ENCODE peak calls at places on chromosomes 3 and 15, in four cellular contexts. C is stomach, D is mesendoderm, W is heart right ventricle. R is an unnamed sample.

GRCh38 chr15:35078221-35078915 is 6.7 kb downstream of the NANOGP8 start:
- DNase-seq in W (no peak), C (peak; percentile 31), D (peak; percentile 73), R (no peak)

GRCh38 chr15:83340087-83340486 is 55.6 kb upstream of the BNC1 start:
- DNase-seq in C (no peak), D (no peak), W (no peak), R (no peak)

GRCh38 chr3:120198305-120198878 is 86.6 kb downstream of the GPR156 start:
- DNase-seq in C (no peak), W (no peak), D (peak; percentile 26), R (no peak)

GRCh38 chr3:25580534-25580933 is 84.2 kb downstream of the TOP2B start:
- DNase-seq in D (no peak), W (no peak), C (no peak), R (no peak)

GRCh38 chr3:198028718-198029117 is 68.7 kb downstream of the LMLN start:
- DNase-seq in C (no peak), W (no peak), D (no peak), R (no peak)

GRCh38 chr3:138396752-138397410 is 37.5 kb upstream of the ESYT3 start:
- DNase-seq in D (peak; percentile 10), C (no peak), W (no peak), R (no peak)

GRCh38 chr3:183151716-183152385 is 10.7 kb downstream of the LAMP3 start:
- DNase-seq in D (no peak), C (no peak), W (no peak), R (no peak)

GRCh38 chr3:1082024-1082633 is 10.7 kb upstream of the CNTN6 start:
- DNase-seq in D (peak; percentile 82), C (peak; percentile 28), W (no peak), R (no peak)

GRCh38 chr15:56249080-56249479 is 5.4 kb upstream of the RFX7 start:
- DNase-seq in W (no peak), D (peak; percentile 87), C (no peak), R (no peak)

GRCh38 chr15:96285306-96285705 is 45.2 kb upstream of the NR2F2 start:
- DNase-seq in C (no peak), D (peak; percentile 23), W (no peak), R (no peak)

GRCh38 chr15:59313703-59314332 is 58.9 kb downstream of the MYO1E start:
- DNase-seq in C (peak; percentile 94), D (no peak), W (peak; percentile 63), R (no peak)

GRCh38 chr3:126982125-126982521 is 792 bp upstream of the PLXNA1 start:
- DNase-seq in D (peak; percentile 53), C (no peak), W (no peak), R (no peak)

GRCh38 chr15:37245358-37245757 is 145.0 kb upstream of the MEIS2 start:
- DNase-seq in W (no peak), D (no peak), C (no peak), R (no peak)

GRCh38 chr3:126152931-126153694 is 27.3 kb downstream of the ALDH1L1 start:
- DNase-seq in D (no peak), C (no peak), W (no peak), R (peak; percentile 44)

GRCh38 chr3:175255698-175256097 is 396.6 kb downstream of the NAALADL2 start:
- DNase-seq in W (no peak), D (no peak), C (no peak), R (no peak)

GRCh38 chr15:26970712-26971210 is at the start of gene GABRG3:
- DNase-seq in C (no peak), W (no peak), D (peak; percentile 62), R (no peak)

GRCh38 chr15:90362936-90363212 is 10.8 kb downstream of the ZNF774 start:
- DNase-seq in W (no peak), C (no peak), D (peak; percentile 36), R (peak; percentile 70)

GRCh38 chr3:195860456-195860855 is 47.9 kb downstream of the TNK2 start:
- DNase-seq in C (no peak), W (no peak), D (peak; percentile 26), R (no peak)

GRCh38 chr15:60557157-60557556 is 78.2 kb upstream of the ICE2 start:
- DNase-seq in D (no peak), C (no peak), W (no peak), R (no peak)

GRCh38 chr15:60392986-60393811 is 4.6 kb downstream of the ANXA2 start:
- DNase-seq in W (no peak), D (peak; percentile 75), C (peak; percentile 55), R (peak; percentile 88)

GRCh38 chr3:123951522-123952447 is 9.2 kb downstream of the CCDC14 start:
- DNase-seq in W (no peak), C (no peak), D (no peak), R (no peak)

GRCh38 chr3:73611176-73611575 is 13.6 kb downstream of the PDZRN3 start:
- DNase-seq in C (no peak), D (no peak), W (no peak), R (no peak)

GRCh38 chr3:16474920-16475319 is 38.6 kb downstream of the RFTN1 start:
- DNase-seq in C (no peak), W (no peak), D (no peak), R (no peak)
- H3K27ac ChIP-seq in C (no peak overlapping the region), W (no peak overlapping the region), D (no peak overlapping the region), R (peak overlapping the region; percentile 25)

DNA sequence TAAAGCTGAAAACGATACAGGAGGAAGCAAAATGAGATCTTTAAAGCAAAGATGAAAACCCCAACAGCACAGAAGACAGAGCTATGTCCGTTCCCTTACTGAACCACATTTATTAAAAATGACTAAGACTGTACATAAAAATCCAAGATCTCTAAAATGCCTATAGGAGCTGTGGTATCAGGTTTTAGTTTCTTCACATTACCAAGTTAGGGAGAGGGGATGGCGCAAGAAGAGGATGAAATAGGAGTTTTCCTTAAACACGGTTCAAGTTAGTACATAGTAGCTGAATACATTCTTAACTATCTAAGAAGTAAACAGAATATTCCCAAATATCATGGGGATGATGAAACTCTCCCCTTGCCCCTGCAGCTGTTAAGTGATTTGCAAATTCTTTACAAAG is 6.3 kb downstream of the EOMES start:
- DNase-seq in D (no peak), C (no peak), W (no peak), R (no peak)
- H3K27me3 ChIP-seq in D (no peaks in the 10 kb centered on the region), C (peaks cover 9% of the 10 kb centered on the region), W (peaks cover 98% of the 10 kb centered on the region), R (peaks cover 27% of the 10 kb centered on the region)

GRCh38 chr15:78563092-78563491 is 2.2 kb upstream of the CHRNA5 start:
- DNase-seq in W (no peak), D (no peak), C (no peak), R (no peak)

GRCh38 chr15:78564743-78565096 is 600 bp upstream of the CHRNA5 start:
- DNase-seq in C (no peak), D (no peak), W (no peak), R (no peak)

GRCh38 chr15:78565951-78566774 is 843 bp downstream of the CHRNA5 start:
- DNase-seq in W (no peak), D (peak; percentile 65), C (no peak), R (no peak)

GRCh38 chr15:78567541-78567940 is 2.2 kb downstream of the CHRNA5 start:
- DNase-seq in W (no peak), D (no peak), C (no peak), R (no peak)

GRCh38 chr15:78565097-78565950 is at the start of gene CHRNA5:
- DNase-seq in C (peak; percentile 94), D (peak; percentile 97), W (peak; percentile 87), R (peak; percentile 83)
- H3K4me3 ChIP-seq in C (peak within 1 kb of the TSS; percentile 62), D (peak within 1 kb of the TSS; percentile 77), W (peak within 1 kb of the TSS; percentile 60), R (peak within 1 kb of the TSS; percentile 62)

DNA sequence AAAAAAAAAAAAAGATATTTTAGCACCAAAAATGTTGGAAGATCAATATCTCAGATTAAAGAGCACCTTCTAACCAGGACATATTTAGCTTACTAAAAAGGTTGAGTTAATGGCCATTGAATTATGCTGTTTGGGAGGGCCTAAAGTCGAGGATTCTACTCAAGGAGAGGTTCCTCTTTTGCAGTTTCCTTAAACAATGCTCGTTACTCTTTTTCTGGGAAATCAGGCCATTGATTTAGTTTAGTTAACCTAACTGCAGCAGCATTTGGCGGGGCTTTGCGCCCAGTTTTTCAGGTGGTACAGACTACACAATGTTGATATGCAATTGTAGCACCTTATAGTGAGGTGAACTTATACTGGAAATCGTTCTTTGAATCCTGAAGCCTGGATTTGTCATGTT is 6.8 kb downstream of the ABHD2 start:
- DNase-seq in W (no peak), D (no peak), C (no peak), R (no peak)
- H3K27ac ChIP-seq in W (peak overlapping the region; percentile 27), D (no peak overlapping the region), C (peak overlapping the region; percentile 92), R (peak overlapping the region; percentile 93)